ENCODE peak calls at places on chromosomes 7 and 10, in seven cellular contexts. J, G, Y, D, I, A and V are unnamed samples.

GRCh38 chr7:37782166-37782565 is 66.2 kb upstream of the NME8 start:
- DNase-seq in D (no peak), Y (no peak), A (no peak), I (no peak), J (no peak), G (no peak), V (no peak)

GRCh38 chr10:70053212-70053895 is 708 bp downstream of the MACROH2A2 start:
- DNase-seq in J (no peak), Y (peak), D (no peak), I (no peak), A (peak), G (no peak), V (no peak)

GRCh38 chr7:98930921-98931320 is 52.6 kb downstream of the TRRAP start:
- DNase-seq in A (no peak), D (no peak), Y (no peak), G (no peak), I (peak), J (no peak), V (no peak)

GRCh38 chr10:68595513-68595912 is 35.4 kb downstream of the TET1 start:
- DNase-seq in D (no peak), J (no peak), A (no peak), G (no peak), I (no peak), Y (no peak), V (no peak)

GRCh38 chr10:58291538-58292174 is 22.7 kb downstream of the CISD1 start:
- DNase-seq in Y (peak), I (no peak), A (no peak), J (peak), G (peak), D (no peak), V (no peak)

GRCh38 chr10:81018898-81019890 is 481.5 kb downstream of the SH2D4B start:
- DNase-seq in A (no peak), Y (peak), G (peak), J (peak), D (peak), I (no peak), V (no peak)

GRCh38 chr7:55657654-55658053 is 85.4 kb upstream of the VOPP1 start:
- DNase-seq in Y (no peak), G (no peak), D (no peak), J (peak), A (no peak), I (peak), V (no peak)

GRCh38 chr10:91126471-91126870 is 94.0 kb upstream of the PCGF5 start:
- DNase-seq in G (no peak), A (no peak), J (no peak), D (no peak), I (no peak), Y (no peak), V (no peak)

GRCh38 chr10:103042129-103042528 is 124.0 kb downstream of the CNNM2 start:
- DNase-seq in D (no peak), I (no peak), G (no peak), Y (no peak), A (peak), J (no peak), V (no peak)

GRCh38 chr10:103042908-103043307 is 124.8 kb downstream of the CNNM2 start:
- DNase-seq in D (no peak), J (no peak), I (no peak), G (no peak), Y (no peak), A (no peak), V (no peak)

GRCh38 chr10:103045961-103046360 is 127.9 kb downstream of the CNNM2 start:
- DNase-seq in D (no peak), A (no peak), I (no peak), Y (no peak), G (no peak), J (no peak), V (no peak)

GRCh38 chr10:103047381-103047780 is 129.3 kb downstream of the CNNM2 start:
- DNase-seq in D (no peak), I (no peak), A (no peak), Y (no peak), G (no peak), J (no peak), V (no peak)

GRCh38 chr10:103044942-103045489 is 126.9 kb downstream of the CNNM2 start:
- DNase-seq in D (no peak), I (no peak), A (no peak), Y (no peak), J (no peak), G (no peak), V (no peak)
- TF ChIP-seq TAF1 in D (no peak), I (no peak), A (no peak), Y (no peak), J (no peak), G (no peak), V (no peak)

DNA sequence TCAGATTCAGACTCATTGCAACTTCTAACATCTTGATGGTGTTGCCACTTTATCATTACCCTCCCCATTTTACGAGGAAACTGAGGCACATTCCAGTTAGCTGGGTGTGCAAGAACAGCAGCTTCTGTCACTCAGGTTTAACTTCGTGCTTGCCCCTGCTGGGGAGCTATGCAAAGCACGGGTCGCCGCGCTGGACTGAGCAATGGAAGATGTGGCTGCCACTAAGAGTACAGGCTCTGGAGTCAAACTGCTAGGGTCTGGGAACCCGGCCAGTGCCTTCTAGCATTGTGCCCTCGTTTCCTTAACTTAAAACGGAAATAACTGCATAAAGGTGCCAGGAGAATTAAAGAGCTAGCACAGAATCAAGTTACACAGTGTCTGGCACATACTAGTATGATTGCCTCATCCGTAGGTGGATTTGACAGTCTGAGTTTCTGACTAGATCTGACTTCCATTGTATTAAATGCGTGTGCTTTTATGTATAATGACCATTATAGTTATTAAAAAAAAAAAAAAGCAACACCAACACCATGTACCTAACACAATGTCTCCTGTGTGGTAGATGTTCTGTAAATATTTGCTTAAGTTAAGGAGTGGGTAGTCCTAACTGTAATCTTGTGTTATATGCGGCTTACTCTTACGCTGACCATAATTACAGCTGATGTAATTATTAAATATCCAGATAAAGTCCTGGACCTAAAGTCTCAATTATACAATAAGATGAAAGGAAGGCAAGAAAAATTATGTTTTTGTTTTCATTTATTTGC is 842 bp downstream of the ZNF22 start:
- DNase-seq in A (no peak), G (no peak), J (peak), D (no peak), Y (peak), I (peak), V (peak)
- TF ChIP-seq POLR2AphosphoS5 in A (no peak), G (no peak), J (no peak), D (no peak), Y (no peak), I (peak), V (no peak)

GRCh38 chr7:2606539-2606936 is 25.2 kb upstream of the TTYH3 start:
- DNase-seq in Y (peak), D (no peak), I (no peak), G (no peak), A (no peak), J (no peak), V (no peak)
- TF ChIP-seq TAF1 in Y (no peak), D (no peak), I (no peak), G (no peak), A (no peak), J (no peak), V (no peak)

GRCh38 chr7:131010029-131010705 is 276.2 kb upstream of the KLF14 start:
- DNase-seq in G (no peak), J (no peak), I (no peak), D (no peak), Y (no peak), A (no peak), V (no peak)

GRCh38 chr7:131010714-131011436 is 276.9 kb upstream of the KLF14 start:
- DNase-seq in J (no peak), Y (no peak), A (no peak), G (no peak), I (no peak), D (no peak), V (no peak)

GRCh38 chr7:131011976-131012375 is 278.0 kb upstream of the KLF14 start:
- DNase-seq in G (no peak), I (no peak), J (peak), A (no peak), Y (no peak), D (no peak), V (no peak)

GRCh38 chr7:131012477-131013031 is 278.5 kb upstream of the KLF14 start:
- DNase-seq in I (no peak), Y (no peak), A (no peak), D (no peak), J (peak), G (no peak), V (no peak)

GRCh38 chr7:131011437-131011752 is 277.4 kb upstream of the KLF14 start:
- DNase-seq in A (no peak), I (no peak), D (no peak), G (no peak), J (no peak), Y (no peak), V (no peak)
- TF ChIP-seq POLR2AphosphoS5 in A (no peak), I (no peak), D (no peak), G (no peak), J (no peak), Y (no peak), V (no peak)

DNA sequence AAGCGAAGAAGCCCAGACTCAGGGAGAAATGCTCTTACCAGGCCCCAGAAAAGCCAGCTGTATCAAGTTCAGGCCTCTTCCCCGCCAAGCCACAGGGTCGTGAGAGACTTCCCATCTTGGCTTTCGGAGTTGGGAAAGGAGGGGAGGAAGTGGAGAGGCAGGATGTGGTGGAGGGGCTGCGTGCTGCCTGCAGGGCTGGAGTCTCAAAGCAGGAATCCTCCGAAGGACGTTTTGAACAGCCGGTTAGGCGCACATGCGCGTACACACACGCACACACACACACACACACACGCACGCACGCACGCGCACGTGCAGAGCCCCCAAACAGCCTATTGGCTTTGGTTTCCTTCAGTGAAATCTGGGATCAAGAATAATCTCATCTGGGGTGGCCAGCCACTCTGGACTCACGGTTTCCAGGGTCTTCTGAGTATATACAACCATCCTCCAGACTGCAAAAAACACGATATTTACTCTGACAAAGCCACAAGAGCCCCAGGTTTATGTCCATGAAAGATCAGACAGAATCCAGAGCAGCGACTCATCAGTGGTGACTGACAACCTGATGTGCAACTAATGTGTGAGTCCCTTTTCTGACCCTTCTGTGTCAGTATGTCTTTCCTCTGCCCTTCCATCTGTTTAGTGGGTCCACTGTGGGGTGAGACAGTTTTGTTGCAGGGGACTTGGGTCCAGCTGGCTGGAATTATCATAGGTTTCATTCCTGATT is 115.0 kb upstream of the ZNF438 start:
- DNase-seq in I (no peak), G (no peak), A (no peak), D (no peak), J (no peak), Y (no peak), V (no peak)
- TF ChIP-seq TAF1 in I (no peak), G (no peak), A (no peak), D (no peak), J (no peak), Y (no peak), V (no peak)